ENCODE peak calls at places on chromosomes 13 and 19, in eight cellular contexts. T, I, A, Y, C, F, L and W are unnamed samples.

GRCh38 chr19:1274081-1274851 is 1.1 kb upstream of the FAM174C start:
- DNase-seq in L (no peak), Y (no peak), A (no peak), I (no peak), T (no peak), F (no peak), C (no peak), W (no peak)

GRCh38 chr19:17073869-17074627 is 1.2 kb downstream of the HAUS8 start:
- DNase-seq in A (no peak), L (no peak), T (no peak), F (peak), I (peak), Y (no peak), C (peak), W (no peak)

GRCh38 chr19:37361994-37362393 is 8.9 kb upstream of the ZNF527 start:
- DNase-seq in L (no peak), F (no peak), T (no peak), I (peak), A (no peak), Y (no peak), C (no peak), W (peak)

GRCh38 chr13:109318945-109319590 is 467.3 kb downstream of the IRS2 start:
- DNase-seq in A (no peak), F (no peak), I (no peak), C (no peak), L (no peak), T (no peak), Y (no peak), W (no peak)

GRCh38 chr19:1427221-1427620 is 11.0 kb upstream of the RPS15 start:
- DNase-seq in F (no peak), T (no peak), C (no peak), Y (no peak), A (no peak), L (no peak), I (no peak), W (no peak)

GRCh38 chr13:80363890-80364503 is 23.1 kb upstream of the SPRY2 start:
- DNase-seq in T (peak), A (peak), C (no peak), L (no peak), I (peak), Y (no peak), F (peak), W (peak)

GRCh38 chr19:17582613-17583012 is 27.2 kb downstream of the COLGALT1 start:
- DNase-seq in L (no peak), F (no peak), I (no peak), A (no peak), Y (no peak), T (no peak), C (no peak), W (no peak)

GRCh38 chr13:93249259-93249917 is 22.8 kb downstream of the GPC6 start:
- DNase-seq in L (no peak), C (no peak), Y (peak), A (no peak), T (peak), F (peak), I (peak), W (no peak)

GRCh38 chr19:50486823-50487515 is 10.3 kb upstream of the GARIN5A start:
- DNase-seq in F (peak), L (peak), T (no peak), Y (peak), C (peak), A (peak), I (peak), W (peak)

GRCh38 chr19:38852231-38853044 is 2.7 kb upstream of the HNRNPL start:
- DNase-seq in A (peak), C (no peak), T (peak), Y (peak), L (no peak), F (peak), I (peak), W (peak)

DNA sequence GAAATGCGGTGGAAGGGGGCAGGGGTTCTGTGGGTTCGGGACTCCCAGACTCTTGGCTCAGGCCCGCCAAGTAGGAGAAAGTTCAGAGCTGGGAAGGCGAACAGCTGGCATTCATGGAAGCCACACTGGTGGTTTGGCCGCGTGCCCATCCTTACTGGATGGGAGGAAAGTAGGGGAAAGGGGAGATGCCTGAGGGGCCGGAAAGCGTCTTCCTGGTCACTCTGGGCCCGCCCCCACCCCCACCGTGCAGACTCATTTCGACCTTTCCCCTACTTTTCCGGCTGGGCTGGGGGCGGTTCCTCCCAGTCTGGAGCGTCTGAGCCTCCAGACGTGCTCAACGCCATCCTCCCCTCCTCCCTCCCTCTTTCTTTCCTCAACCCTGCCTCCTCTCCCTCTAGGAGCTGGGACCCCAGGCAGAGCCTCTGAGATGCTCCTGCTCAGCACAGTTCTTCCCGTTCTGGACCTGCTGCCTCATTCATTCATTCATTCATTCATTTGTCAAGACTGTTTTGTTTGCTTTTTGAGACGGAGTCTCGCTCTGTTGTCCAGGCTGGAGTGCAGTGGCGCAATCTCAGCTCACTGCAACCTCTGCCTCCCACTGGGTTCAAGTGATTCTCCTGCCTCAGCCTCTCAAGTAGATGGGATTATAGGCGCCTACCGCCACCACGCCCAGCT is 3.5 kb downstream of the ANGPTL4 start:
- DNase-seq in I (peak), C (peak), L (no peak), T (peak), A (peak), F (peak), Y (peak), W (peak)
- H3K4me2 ChIP-seq in I (peak), C (peak), L (peak), T (peak), A (peak), F (no peak), Y (peak), W (peak)

GRCh38 chr13:110618167-110618566 is 2.8 kb downstream of the NAXD start:
- DNase-seq in Y (no peak), A (no peak), C (no peak), I (no peak), T (no peak), F (peak), L (no peak), W (no peak)
- H3K4me2 ChIP-seq in Y (peak), A (no peak), C (no peak), I (peak), T (peak), F (no peak), L (no peak), W (no peak)

DNA sequence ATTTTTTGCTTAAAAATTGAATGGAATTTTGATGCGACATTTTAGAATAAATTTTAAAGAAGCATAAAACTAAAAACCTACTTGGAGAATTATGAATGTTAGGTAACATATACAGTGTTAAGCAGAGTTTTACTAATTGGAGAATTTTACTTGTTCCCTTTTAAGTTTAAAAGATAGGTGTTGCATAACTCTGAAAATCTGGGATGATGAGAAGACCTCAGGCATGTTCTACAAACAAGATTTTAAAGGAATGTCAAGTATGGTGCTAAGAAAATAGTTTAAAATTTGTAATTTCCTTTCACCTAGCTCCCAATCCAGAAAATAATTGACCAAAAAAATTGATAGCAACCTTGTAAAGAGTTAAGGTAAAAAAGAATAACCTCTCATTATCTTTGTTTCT is 135.8 kb downstream of the RFC3 start:
- DNase-seq in A (no peak), T (no peak), L (no peak), C (no peak), I (no peak), F (no peak), Y (no peak), W (no peak)
- H3K4me2 ChIP-seq in A (no peak), T (no peak), L (no peak), C (no peak), I (no peak), F (no peak), Y (no peak), W (no peak)

DNA sequence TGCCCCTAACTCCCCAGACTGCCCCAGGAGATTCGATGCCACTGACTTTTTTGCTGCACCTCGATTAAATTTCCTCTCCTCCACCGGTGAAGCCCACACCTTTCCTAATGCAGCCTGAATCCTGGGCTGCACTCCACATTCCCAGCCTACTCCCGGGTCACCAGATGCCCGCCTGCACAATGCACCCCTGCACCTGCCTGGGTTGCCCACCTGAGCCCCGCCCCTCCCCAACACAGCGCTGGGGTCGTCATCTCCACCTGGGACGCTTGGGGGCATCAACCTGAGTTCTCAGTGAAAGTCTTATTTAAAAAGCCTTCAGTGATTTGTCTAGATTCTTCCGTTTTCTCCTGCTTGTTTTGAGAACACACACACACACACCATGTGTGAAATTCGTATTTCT is 24.5 kb upstream of the DPP9 start:
- DNase-seq in I (no peak), C (peak), Y (no peak), T (no peak), L (no peak), A (no peak), F (no peak), W (no peak)
- H3K4me2 ChIP-seq in I (no peak), C (no peak), Y (no peak), T (no peak), L (no peak), A (no peak), F (no peak), W (no peak)

GRCh38 chr13:23161176-23161825 is 19.5 kb upstream of the SGCG start:
- DNase-seq in C (no peak), A (no peak), Y (no peak), T (no peak), F (no peak), I (no peak), L (no peak), W (no peak)
- H3K4me2 ChIP-seq in C (peak), A (peak), Y (no peak), T (no peak), F (peak), I (no peak), L (no peak), W (no peak)

GRCh38 chr13:30664689-30665088 is 47.0 kb downstream of the USPL1 start:
- DNase-seq in Y (no peak), I (no peak), F (no peak), C (no peak), L (no peak), A (no peak), T (no peak), W (no peak)

GRCh38 chr13:30666113-30666512 is 48.4 kb downstream of the USPL1 start:
- DNase-seq in I (no peak), C (peak), F (peak), A (peak), Y (no peak), T (no peak), L (no peak), W (no peak)

GRCh38 chr13:30667014-30667413 is 49.3 kb downstream of the USPL1 start:
- DNase-seq in A (no peak), L (no peak), I (no peak), C (no peak), F (no peak), T (no peak), Y (no peak), W (no peak)

GRCh38 chr13:30668305-30668704 is 50.6 kb downstream of the USPL1 start:
- DNase-seq in I (no peak), C (no peak), Y (no peak), F (no peak), T (no peak), L (no peak), A (no peak), W (no peak)

DNA sequence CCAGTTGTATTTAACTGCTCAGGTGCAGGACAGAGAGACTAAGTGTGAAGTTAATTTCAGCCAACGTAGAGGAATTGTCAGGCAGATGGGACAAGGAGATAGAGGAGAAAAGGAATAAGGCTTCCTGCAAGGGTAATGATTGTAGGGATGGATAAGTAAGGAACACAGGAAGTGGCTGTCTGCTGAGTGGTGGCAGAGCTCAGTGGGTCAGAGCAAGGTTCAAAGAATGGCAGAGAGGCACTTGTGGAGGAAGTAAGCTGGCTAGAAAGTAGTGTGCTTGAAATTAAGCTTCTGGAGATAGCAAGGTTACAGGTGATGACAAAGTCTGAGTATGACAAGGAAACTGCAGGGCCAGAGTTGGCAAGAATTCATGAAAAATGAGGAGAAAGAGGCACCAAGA is 47.9 kb downstream of the USPL1 start:
- DNase-seq in F (peak), Y (no peak), L (no peak), I (no peak), T (no peak), C (no peak), A (no peak), W (peak)
- H3K4me2 ChIP-seq in F (no peak), Y (no peak), L (no peak), I (no peak), T (no peak), C (peak), A (no peak), W (peak)

GRCh38 chr19:41929536-41930071 is 1.4 kb upstream of the ERFL start:
- DNase-seq in Y (no peak), F (no peak), I (no peak), C (no peak), A (no peak), L (no peak), T (no peak), W (no peak)
- H3K4me2 ChIP-seq in Y (no peak), F (no peak), I (no peak), C (peak), A (no peak), L (peak), T (no peak), W (no peak)